ENCODE peak calls at places on chromosomes 7 and 10, in five cellular contexts. E is cardiac fibroblast, X is nephron progenitor cell, G is heart right ventricle, V is AG09309. K is an unnamed sample.

GRCh38 chr7:5598261-5598761 is 174.7 kb upstream of the TNRC18 start:
- DNase-seq in E (no peak), G (no peak), X (no peak), V (no peak), K (peak)

GRCh38 chr7:68417659-68418058 is 1180.6 kb upstream of the AUTS2 start:
- DNase-seq in E (no peak), V (no peak), X (no peak), G (no peak), K (no peak)

GRCh38 chr10:5045095-5045494 is 41.4 kb upstream of the AKR1C2 start:
- DNase-seq in G (no peak), X (no peak), V (no peak), E (no peak), K (no peak)

GRCh38 chr10:3776796-3777571 is 8.0 kb downstream of the KLF6 start:
- DNase-seq in X (no peak), E (peak), G (peak), V (no peak), K (peak)

GRCh38 chr7:136528329-136528728 is 340.1 kb upstream of the CHRM2 start:
- DNase-seq in G (no peak), V (peak), X (no peak), E (peak), K (peak)

GRCh38 chr10:123521076-123521475 is 145.1 kb upstream of the GPR26 start:
- DNase-seq in E (no peak), G (no peak), V (no peak), X (no peak), K (no peak)

GRCh38 chr10:127040756-127041155 is 135.5 kb downstream of the DOCK1 start:
- DNase-seq in G (no peak), V (no peak), X (no peak), E (no peak), K (peak)

GRCh38 chr10:76874151-76874550 is 763.5 kb downstream of the KCNMA1 start:
- DNase-seq in V (no peak), E (peak), X (no peak), G (peak), K (peak)

GRCh38 chr7:47508389-47509380 is 73.2 kb downstream of the TNS3 start:
- DNase-seq in V (no peak), X (no peak), E (no peak), G (no peak), K (no peak)

GRCh38 chr10:114868801-114869200 is 47.2 kb downstream of the FHIP2A start:
- DNase-seq in E (peak), X (no peak), G (no peak), V (peak), K (peak)

GRCh38 chr7:88300401-88300800 is 6.3 kb downstream of the STEAP4 start:
- DNase-seq in E (no peak), X (no peak), G (no peak), V (no peak), K (no peak)

GRCh38 chr10:95798307-95798850 is 42.4 kb downstream of the ENTPD1 start:
- DNase-seq in V (no peak), X (no peak), E (no peak), G (no peak), K (peak)

GRCh38 chr7:112159346-112159745 is 46.9 kb downstream of the DOCK4 start:
- DNase-seq in G (no peak), E (no peak), X (no peak), V (no peak), K (no peak)

GRCh38 chr7:77409005-77409738 is 7.0 kb downstream of the GSAP start:
- DNase-seq in X (no peak), V (no peak), E (peak), G (no peak), K (peak)

GRCh38 chr7:37065779-37066271 is 341.5 kb upstream of the AOAH start:
- DNase-seq in X (no peak), V (peak), G (no peak), E (peak), K (peak)

GRCh38 chr10:88028654-88029053 is 165.2 kb downstream of the PTEN start:
- DNase-seq in G (no peak), E (no peak), X (no peak), V (no peak), K (no peak)

GRCh38 chr10:60649485-60650271 is 128.6 kb upstream of the CDK1 start:
- DNase-seq in E (no peak), G (no peak), X (no peak), V (no peak), K (no peak)

GRCh38 chr7:101630591-101630990 is 1.5 kb upstream of the MYL10 start:
- DNase-seq in X (no peak), G (no peak), E (peak), V (no peak), K (no peak)

GRCh38 chr10:6657669-6658068 is 77.6 kb upstream of the PRKCQ start:
- DNase-seq in V (no peak), X (no peak), E (no peak), G (no peak), K (no peak)

GRCh38 chr7:157815061-157816022 is 478.5 kb downstream of the DNAJB6 start:
- DNase-seq in G (no peak), X (no peak), E (no peak), V (no peak), K (no peak)

GRCh38 chr10:7471720-7472367 is 61.0 kb upstream of the SFMBT2 start:
- DNase-seq in E (no peak), X (no peak), V (no peak), G (no peak), K (no peak)

GRCh38 chr10:34908472-34908871 is 93.4 kb upstream of the PARD3 start:
- DNase-seq in G (no peak), V (peak), X (no peak), E (peak), K (peak)

GRCh38 chr10:31693499-31693898 is 235.1 kb downstream of the ARHGAP12 start:
- DNase-seq in V (no peak), X (no peak), G (no peak), E (no peak), K (no peak)

GRCh38 chr7:153942036-153942435 is 110.2 kb upstream of the DPP6 start:
- DNase-seq in E (no peak), G (no peak), V (no peak), X (no peak), K (no peak)

GRCh38 chr7:30493231-30493630 is 11.4 kb downstream of the GGCT start:
- DNase-seq in V (no peak), G (no peak), E (no peak), X (no peak), K (no peak)

GRCh38 chr7:16923019-16923418 is 41.2 kb upstream of the AGR3 start:
- DNase-seq in V (no peak), E (no peak), G (no peak), X (no peak), K (peak)

GRCh38 chr7:50317221-50317678 is 12.7 kb downstream of the IKZF1 start:
- DNase-seq in X (no peak), G (no peak), E (no peak), V (no peak), K (no peak)

GRCh38 chr10:78909268-78909667 is 159.5 kb upstream of the ZMIZ1 start:
- DNase-seq in E (no peak), X (no peak), G (no peak), V (no peak), K (no peak)

GRCh38 chr7:151697942-151698341 is 178.2 kb upstream of the RHEB start:
- DNase-seq in E (no peak), G (no peak), V (no peak), X (no peak), K (no peak)

GRCh38 chr7:105212236-105212635 is 176.5 kb downstream of the SRPK2 start:
- DNase-seq in E (no peak), V (no peak), X (no peak), G (no peak), K (no peak)

GRCh38 chr7:92158660-92159575 is 20.0 kb downstream of the LRRD1 start:
- DNase-seq in G (no peak), X (no peak), E (peak), V (peak), K (peak)

GRCh38 chr10:44998146-44998631 is 2.5 kb upstream of the ZNF22 start:
- DNase-seq in E (peak), V (peak), G (no peak), X (no peak), K (peak)

GRCh38 chr7:157516911-157517781 is 180.3 kb downstream of the DNAJB6 start:
- DNase-seq in E (no peak), X (no peak), G (no peak), V (no peak), K (no peak)

DNA sequence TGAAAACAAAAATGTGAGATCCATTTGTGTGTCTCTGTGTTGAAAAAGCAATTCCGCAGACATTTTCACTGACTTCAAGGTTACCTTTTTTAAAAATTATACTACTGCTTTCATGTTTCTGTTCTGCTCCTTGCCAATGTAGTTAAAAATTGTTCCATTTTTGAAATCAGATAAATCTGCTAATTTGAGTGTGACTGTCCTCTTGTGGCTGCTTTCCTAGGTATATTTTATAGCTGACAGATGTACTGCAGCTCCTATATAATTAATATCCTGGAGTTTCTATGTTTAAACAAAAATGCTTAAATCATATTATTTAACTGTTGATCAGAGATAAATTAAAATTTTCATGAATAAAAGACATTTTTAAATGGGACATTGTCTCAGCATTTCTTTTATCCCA is 177.6 kb upstream of the LRRTM3 start:
- DNase-seq in X (no peak), E (no peak), V (no peak), G (no peak), K (no peak)
- TF ChIP-seq CTCF in X (no peak), E (peak), V (no peak), G (no peak), K (no peak)

DNA sequence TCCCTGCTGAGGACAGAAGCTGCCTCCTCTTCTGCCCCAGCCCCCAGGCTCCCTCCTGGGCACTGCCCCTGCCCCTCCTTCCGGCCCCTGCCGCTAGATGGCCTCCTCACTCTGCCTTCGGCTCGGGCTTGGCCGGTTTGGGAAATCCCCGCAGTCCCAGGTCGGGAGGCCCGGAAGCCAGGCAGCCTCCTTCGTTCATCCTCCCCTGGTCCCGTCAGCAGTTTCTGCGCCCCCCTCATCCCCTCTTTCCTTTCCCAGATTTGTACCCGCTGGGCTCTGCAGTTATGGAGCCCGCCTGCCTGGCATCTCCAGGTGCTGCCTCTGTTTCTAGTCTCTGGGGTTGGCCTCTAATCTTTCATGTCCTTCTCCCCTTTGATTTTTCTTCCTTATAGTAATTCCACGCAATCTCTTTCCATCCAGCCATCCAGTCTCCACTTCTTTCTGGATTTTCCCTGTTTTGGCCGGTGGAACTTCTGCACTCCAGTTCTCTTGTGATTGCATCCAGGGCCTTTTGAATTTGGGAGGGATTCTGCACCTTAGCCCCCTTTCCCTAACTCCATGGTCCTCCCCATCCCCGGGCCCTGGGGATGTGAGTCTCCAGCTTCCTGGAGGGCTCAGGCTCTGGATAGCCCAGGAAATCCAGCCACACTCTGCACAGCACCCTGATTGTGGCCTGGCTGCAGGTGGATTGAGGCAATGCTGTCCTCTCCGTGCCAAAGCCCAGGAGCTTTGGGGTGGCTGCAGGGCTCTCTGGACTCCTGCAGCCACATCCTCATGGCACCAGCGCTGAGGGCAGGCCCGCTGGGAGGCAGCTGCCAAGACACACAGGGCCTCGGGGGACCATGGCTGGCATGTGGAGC is 3.3 kb upstream of the SHH start:
- DNase-seq in E (peak), X (peak), V (no peak), G (peak), K (peak)
- TF ChIP-seq CTCF in E (peak), X (peak), V (peak), G (peak), K (peak)

GRCh38 chr10:14016942-14017341 is 313.8 kb downstream of the FRMD4A start:
- DNase-seq in G (no peak), V (no peak), X (no peak), E (no peak), K (no peak)
- TF ChIP-seq CTCF in G (no peak), V (no peak), X (no peak), E (no peak), K (no peak)

GRCh38 chr7:85103352-85103751 is 83.5 kb downstream of the SEMA3D start:
- DNase-seq in X (peak), G (peak), V (no peak), E (peak), K (no peak)
- TF ChIP-seq CTCF in X (no peak), G (no peak), V (no peak), E (no peak), K (no peak)

GRCh38 chr10:129277080-129277479 is 190.0 kb upstream of the MGMT start:
- DNase-seq in E (no peak), V (no peak), G (no peak), X (no peak), K (no peak)
- TF ChIP-seq CTCF in E (no peak), V (no peak), G (no peak), X (no peak), K (no peak)

DNA sequence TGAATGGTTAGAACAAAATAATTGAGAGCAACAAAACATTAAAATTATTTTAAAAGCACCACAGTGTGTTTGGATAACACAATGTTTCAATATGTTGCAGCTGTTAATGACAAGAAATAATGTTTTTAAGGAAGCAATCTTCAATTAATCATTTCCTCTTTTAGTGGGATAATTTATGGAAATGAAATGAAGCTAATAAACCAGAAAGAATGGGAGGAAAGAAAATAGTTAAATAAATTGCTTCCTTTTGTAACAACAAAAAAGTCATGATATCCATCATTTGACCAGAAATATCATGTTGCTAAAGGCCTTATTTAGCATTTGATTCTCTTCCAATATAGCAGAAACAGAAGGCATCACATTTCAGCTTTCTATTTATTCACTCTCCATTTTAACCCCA is 224.5 kb downstream of the SEMA3A start:
- DNase-seq in E (no peak), G (no peak), X (no peak), V (no peak), K (no peak)
- TF ChIP-seq CTCF in E (no peak), G (no peak), X (no peak), V (no peak), K (no peak)

GRCh38 chr10:75253281-75254220 is 17.8 kb upstream of the COMTD1 start:
- DNase-seq in X (no peak), V (no peak), G (no peak), E (no peak), K (no peak)
- TF ChIP-seq CTCF in X (no peak), V (no peak), G (no peak), E (no peak), K (no peak)

GRCh38 chr10:356452-356851 is 221.2 kb downstream of the ZMYND11 start:
- DNase-seq in E (no peak), X (no peak), G (no peak), V (no peak), K (no peak)
- TF ChIP-seq CTCF in E (no peak), X (no peak), G (no peak), V (no peak), K (no peak)

GRCh38 chr7:28364082-28364481 is 48.2 kb upstream of the CREB5 start:
- DNase-seq in E (no peak), V (no peak), G (no peak), X (no peak), K (no peak)
- TF ChIP-seq CTCF in E (peak), V (peak), G (no peak), X (peak), K (peak)

K was measured in fibroblast of the aortic adventitia.